ENCODE peak calls at places on chromosomes 12 and 14, in six cellular contexts. A is K562, L is HCT116, Q is SK-N-SH, G is HepG2, C is GM12878. F is an unnamed sample.

GRCh38 chr12:11758838-11759509 is 109.5 kb downstream of the ETV6 start:
- DNase-seq in A (no peak), L (no peak), Q (no peak), G (no peak), C (peak), F (no peak)

GRCh38 chr14:36208690-36209278 is 32.3 kb upstream of the PTCSC3 start:
- DNase-seq in A (no peak), L (no peak), Q (no peak), G (peak), C (no peak), F (no peak)

GRCh38 chr14:52111583-52111982 is 42.7 kb upstream of the NID2 start:
- DNase-seq in A (no peak), L (peak), Q (no peak), G (no peak), C (no peak), F (no peak)

GRCh38 chr14:104130974-104131651 is 7.3 kb upstream of the KIF26A start:
- DNase-seq in A (no peak), L (no peak), Q (peak), G (peak), C (no peak), F (no peak)

GRCh38 chr12:114483996-114484395 is 78.1 kb upstream of the TBX5 start:
- DNase-seq in A (no peak), L (no peak), Q (no peak), G (no peak), C (no peak), F (no peak)

GRCh38 chr12:100504820-100505219 is 31.2 kb downstream of the NR1H4 start:
- DNase-seq in A (no peak), L (no peak), Q (no peak), G (no peak), C (no peak), F (no peak)

GRCh38 chr12:104600790-104601739 is 144.3 kb downstream of the CHST11 start:
- DNase-seq in A (peak), L (no peak), Q (no peak), G (no peak), C (no peak), F (no peak)

GRCh38 chr14:73059326-73059725 is 992 bp downstream of the RBM25 start:
- DNase-seq in A (peak), L (no peak), Q (peak), G (peak), C (no peak), F (no peak)

GRCh38 chr12:34298971-34299801 is 276.9 kb downstream of the ALG10 start:
- DNase-seq in A (no peak), L (no peak), Q (no peak), G (no peak), C (no peak), F (no peak)

GRCh38 chr12:2183556-2184541 is 131.1 kb downstream of the CACNA1C start:
- DNase-seq in A (no peak), L (no peak), Q (peak), G (peak), C (no peak), F (no peak)

GRCh38 chr14:22506778-22507351 is 82.2 kb downstream of the DAD1 start:
- DNase-seq in A (no peak), L (no peak), Q (no peak), G (no peak), C (no peak), F (no peak)

GRCh38 chr14:58824796-58825195 is 187.0 kb downstream of the DACT1 start:
- DNase-seq in A (no peak), L (no peak), Q (no peak), G (no peak), C (no peak), F (no peak)

GRCh38 chr12:88842314-88842713 is 262.0 kb upstream of the KITLG start:
- DNase-seq in A (no peak), L (no peak), Q (no peak), G (no peak), C (no peak), F (no peak)

GRCh38 chr12:121533391-121534090 is 47.3 kb downstream of the KDM2B start:
- DNase-seq in A (no peak), L (no peak), Q (no peak), G (no peak), C (no peak), F (no peak)

GRCh38 chr12:56020437-56021189 is at the start of gene IKZF4:
- DNase-seq in A (peak), L (no peak), Q (peak), G (no peak), C (no peak), F (no peak)

GRCh38 chr14:102629700-102630365 is 37.4 kb downstream of the RCOR1 start:
- DNase-seq in A (no peak), L (no peak), Q (no peak), G (no peak), C (no peak), F (no peak)

GRCh38 chr14:69708586-69709169 is 58.3 kb upstream of the SRSF5 start:
- DNase-seq in A (no peak), L (no peak), Q (peak), G (peak), C (no peak), F (no peak)

GRCh38 chr14:29354446-29354845 is 573.2 kb downstream of the PRKD1 start:
- DNase-seq in A (no peak), L (no peak), Q (no peak), G (no peak), C (no peak), F (no peak)

GRCh38 chr14:74848768-74849167 is 27.2 kb downstream of the PROX2 start:
- DNase-seq in A (no peak), L (no peak), Q (no peak), G (no peak), C (no peak), F (no peak)

GRCh38 chr14:105944632-105945610 is 418.5 kb downstream of the TMEM121 start:
- DNase-seq in A (peak), L (peak), Q (peak), G (peak), C (no peak), F (peak)
- TF ChIP-seq SIN3A in A (no peak), L (no peak), Q (no peak), G (no peak), C (no peak), F (no peak)

GRCh38 chr12:6279256-6279628 is 31.2 kb upstream of the PLEKHG6 start:
- DNase-seq in A (peak), L (no peak), Q (no peak), G (no peak), C (no peak), F (no peak)

GRCh38 chr12:6278439-6279255 is 31.8 kb upstream of the PLEKHG6 start:
- DNase-seq in A (peak), L (no peak), Q (peak), G (peak), C (no peak), F (no peak)

GRCh38 chr12:6276936-6277615 is 33.4 kb upstream of the PLEKHG6 start:
- DNase-seq in A (no peak), L (no peak), Q (no peak), G (no peak), C (no peak), F (no peak)

GRCh38 chr12:6279631-6280030 is 30.9 kb upstream of the PLEKHG6 start:
- DNase-seq in A (no peak), L (no peak), Q (no peak), G (no peak), C (no peak), F (no peak)

GRCh38 chr12:6277982-6278438 is 32.5 kb upstream of the PLEKHG6 start:
- DNase-seq in A (no peak), L (no peak), Q (no peak), G (no peak), C (no peak), F (no peak)
- TF ChIP-seq REST in A (no peak), L (no peak), Q (no peak), G (no peak), C (no peak), F (no peak)

GRCh38 chr12:27592548-27592947 is 68.5 kb downstream of the PPFIBP1 start:
- DNase-seq in A (no peak), L (no peak), Q (no peak), G (no peak), C (peak), F (no peak)
- TF ChIP-seq SIN3A in A (no peak), L (no peak), Q (no peak), G (no peak), C (no peak), F (no peak)

DNA sequence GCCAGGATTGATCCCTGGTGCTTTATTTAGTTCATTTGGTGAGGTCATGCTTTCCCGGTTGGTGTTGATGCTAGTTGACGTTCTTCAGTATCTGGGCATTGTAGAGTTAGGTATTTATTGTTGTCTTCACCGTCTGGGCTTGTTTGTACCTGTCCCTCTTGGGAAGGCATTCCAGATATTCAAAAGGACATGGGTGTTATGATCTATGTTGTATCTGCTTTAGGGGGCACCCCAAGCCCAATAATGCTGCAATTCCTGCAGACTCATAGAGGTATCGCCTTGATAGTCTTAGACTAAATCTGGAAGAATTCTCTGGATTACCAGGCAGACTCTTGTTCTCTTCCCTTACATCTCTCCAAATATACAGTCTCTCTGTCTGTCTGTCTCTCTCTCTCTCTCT is 42.1 kb downstream of the AK7 start:
- DNase-seq in A (no peak), L (no peak), Q (no peak), G (no peak), C (no peak), F (no peak)
- TF ChIP-seq REST in A (no peak), L (no peak), Q (no peak), G (no peak), C (no peak), F (no peak)

F was measured in Panc1.